ENCODE peak calls at places on chromosome 2, in ten cellular contexts. L is GM23338, S is PC-9, T is MM.1S, C is OCI-LY7, I is GM23248, V is neuronal stem cell, D is IMR-90, X is astrocyte, N is DND-41. U is an unnamed sample.

GRCh38 chr2:71788186-71788525 is 334.8 kb downstream of the DYSF start:
- DNase-seq in L (no peak), S (no peak), T (no peak), C (no peak), I (no peak), V (no peak), D (no peak), X (no peak), N (no peak), U (peak; percentile 47)

GRCh38 chr2:174035981-174036742 is 71.0 kb upstream of the SP3 start:
- DNase-seq in L (peak; percentile 64), S (peak; percentile 30), T (no peak), C (no peak), I (peak; percentile 92), V (no peak), D (peak; percentile 11), X (peak; percentile 37), N (no peak), U (no peak)

GRCh38 chr2:171723724-171724683 is 36.7 kb downstream of the DYNC1I2 start:
- DNase-seq in L (peak; percentile 54), S (no peak), T (no peak), C (no peak), I (no peak), V (peak; percentile 26), D (peak; percentile 79), X (peak; percentile 36), N (no peak), U (no peak)

GRCh38 chr2:230018153-230018552 is 50.6 kb downstream of the SLC16A14 start:
- DNase-seq in L (no peak), S (no peak), T (no peak), C (no peak), I (peak; percentile 81), V (no peak), D (peak; percentile 91), X (peak; percentile 49), N (no peak), U (no peak)

GRCh38 chr2:62038980-62039771 is 133.7 kb downstream of the COMMD1 start:
- DNase-seq in L (no peak), S (no peak), T (peak; percentile 78), C (peak; percentile 94), I (peak; percentile 50), V (no peak), D (peak; percentile 55), X (peak; percentile 67), N (peak; percentile 69), U (no peak)

GRCh38 chr2:200985806-200986205 is 22.3 kb upstream of the ORC2 start:
- DNase-seq in L (no peak), S (no peak), T (no peak), C (no peak), I (peak; percentile 41), V (no peak), D (peak; percentile 84), X (peak; percentile 88), N (no peak), U (no peak)

GRCh38 chr2:241410739-241411176 is 54.7 kb downstream of the FARP2 start:
- DNase-seq in L (no peak), S (no peak), T (no peak), C (no peak), I (peak; percentile 13), V (no peak), D (peak; percentile 87), X (peak; percentile 70), N (no peak), U (no peak)

GRCh38 chr2:197515277-197515797 is 529 bp upstream of the MOB4 start:
- DNase-seq in L (no peak), S (no peak), T (peak; percentile 78), C (peak; percentile 89), I (no peak), V (peak; percentile 6), D (peak; percentile 31), X (peak; percentile 10), N (no peak), U (peak; percentile 3)

GRCh38 chr2:186345745-186346144 is 140.3 kb upstream of the ZC3H15 start:
- DNase-seq in L (no peak), S (no peak), T (peak; percentile 30), C (no peak), I (no peak), V (no peak), D (no peak), X (no peak), N (no peak), U (no peak)

GRCh38 chr2:229230911-229231310 is 40.2 kb downstream of the PID1 start:
- DNase-seq in L (no peak), S (no peak), T (no peak), C (no peak), I (no peak), V (no peak), D (no peak), X (no peak), N (no peak), U (no peak)

DNA sequence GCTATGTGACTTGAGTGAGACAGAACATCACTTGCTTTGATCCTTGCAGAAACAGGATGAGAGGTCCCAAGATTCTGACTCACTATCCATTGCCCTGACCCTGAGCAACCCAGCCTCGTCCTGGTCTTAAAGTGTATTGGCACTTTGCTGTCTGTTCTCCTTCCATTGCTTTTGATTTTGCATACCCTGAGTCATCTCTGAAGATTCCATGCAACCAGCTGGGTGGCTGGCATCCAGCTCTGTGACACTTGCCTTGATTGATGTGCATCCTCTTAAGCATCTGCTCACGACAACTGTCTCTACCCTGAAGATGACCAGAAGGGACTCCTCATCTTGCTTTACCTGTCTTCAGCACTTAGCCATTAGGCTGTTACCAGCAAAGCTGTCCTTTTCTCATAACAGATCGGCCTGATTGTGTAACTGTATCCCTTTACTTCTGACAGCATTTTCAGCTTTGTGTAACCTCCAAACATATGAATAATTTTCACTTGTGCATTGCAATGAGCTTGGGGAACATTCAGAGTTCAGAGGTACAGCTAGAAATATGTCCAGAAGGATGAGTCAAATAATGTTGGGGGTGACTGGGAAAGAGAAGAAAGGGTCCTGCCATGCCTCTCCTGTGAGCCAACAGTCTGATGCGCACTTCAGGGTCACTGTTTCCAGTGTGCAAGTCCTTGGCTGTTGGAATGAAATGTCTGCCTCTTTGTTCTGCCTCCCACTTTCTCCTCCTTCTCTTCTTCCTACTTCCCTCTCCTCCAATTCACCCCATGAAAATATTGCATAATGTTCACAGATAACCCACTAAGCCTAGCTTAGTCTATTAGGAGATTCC is 249.7 kb upstream of the OSR1 start:
- DNase-seq in L (no peak), S (peak; percentile 23), T (no peak), C (no peak), I (peak; percentile 89), V (no peak), D (peak; percentile 93), X (peak; percentile 87), N (no peak), U (no peak)
- H2AFZ ChIP-seq in L (no peak overlapping the region), S (no peak overlapping the region), T (no peak overlapping the region), C (no peak overlapping the region), I (no peak overlapping the region), V (no peak overlapping the region), D (peak overlapping the region; percentile 70), X (no peak overlapping the region), N (no peak overlapping the region), U (no peak overlapping the region)

DNA sequence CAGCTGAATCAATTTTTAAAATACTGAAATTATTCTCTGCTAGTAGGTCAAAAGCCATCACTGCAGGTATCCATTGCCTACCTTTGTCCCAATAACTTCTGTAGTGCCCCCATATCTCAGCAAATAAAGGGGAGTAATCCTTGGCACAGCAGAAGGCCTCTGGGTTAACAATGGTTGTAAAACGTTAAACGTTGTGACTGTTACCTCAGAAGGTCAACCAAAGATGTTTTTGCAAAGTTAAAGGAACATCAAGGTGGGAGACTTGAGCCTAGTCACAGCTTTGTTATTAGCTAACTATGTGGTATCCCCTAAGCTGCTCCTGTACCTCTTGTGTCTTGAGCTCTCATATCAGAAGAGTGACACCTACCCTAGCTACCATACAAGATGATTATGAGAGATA is 60.5 kb downstream of the COX7A2L start:
- DNase-seq in L (no peak), S (no peak), T (no peak), C (no peak), I (no peak), V (no peak), D (no peak), X (no peak), N (no peak), U (no peak)
- H3K36me3 ChIP-seq in L (peaks cover 16% of the 10 kb centered on the region), S (peaks cover 31% of the 10 kb centered on the region), T (peaks cover 1% of the 10 kb centered on the region), C (peaks cover 52% of the 10 kb centered on the region), I (peaks cover 23% of the 10 kb centered on the region), V (peaks cover 95% of the 10 kb centered on the region), D (peaks cover 24% of the 10 kb centered on the region), X (peaks cover 5% of the 10 kb centered on the region), N (peaks cover 54% of the 10 kb centered on the region), U (no peaks in the 10 kb centered on the region)

GRCh38 chr2:16106619-16107018 is 166.3 kb downstream of the MYCN start:
- DNase-seq in L (no peak), S (no peak), T (no peak), C (no peak), I (no peak), V (no peak), D (no peak), X (no peak), N (no peak), U (no peak)

GRCh38 chr2:16104345-16105177 is 164.2 kb downstream of the MYCN start:
- DNase-seq in L (peak; percentile 76), S (no peak), T (no peak), C (no peak), I (no peak), V (no peak), D (no peak), X (no peak), N (no peak), U (peak; percentile 42)

GRCh38 chr2:16103614-16104344 is 163.4 kb downstream of the MYCN start:
- DNase-seq in L (peak; percentile 76), S (no peak), T (no peak), C (no peak), I (no peak), V (no peak), D (no peak), X (no peak), N (no peak), U (no peak)

GRCh38 chr2:16105664-16106281 is 165.4 kb downstream of the MYCN start:
- DNase-seq in L (peak; percentile 97), S (no peak), T (no peak), C (no peak), I (no peak), V (no peak), D (no peak), X (no peak), N (no peak), U (peak; percentile 70)

GRCh38 chr2:16105178-16105663 is 164.9 kb downstream of the MYCN start:
- DNase-seq in L (no peak), S (no peak), T (no peak), C (no peak), I (no peak), V (no peak), D (no peak), X (no peak), N (no peak), U (no peak)
- H2AFZ ChIP-seq in L (no peak overlapping the region), S (no peak overlapping the region), T (no peak overlapping the region), C (no peak overlapping the region), I (no peak overlapping the region), V (peak overlapping the region; percentile 4), D (no peak overlapping the region), X (no peak overlapping the region), N (no peak overlapping the region), U (peak overlapping the region; percentile 44)

DNA sequence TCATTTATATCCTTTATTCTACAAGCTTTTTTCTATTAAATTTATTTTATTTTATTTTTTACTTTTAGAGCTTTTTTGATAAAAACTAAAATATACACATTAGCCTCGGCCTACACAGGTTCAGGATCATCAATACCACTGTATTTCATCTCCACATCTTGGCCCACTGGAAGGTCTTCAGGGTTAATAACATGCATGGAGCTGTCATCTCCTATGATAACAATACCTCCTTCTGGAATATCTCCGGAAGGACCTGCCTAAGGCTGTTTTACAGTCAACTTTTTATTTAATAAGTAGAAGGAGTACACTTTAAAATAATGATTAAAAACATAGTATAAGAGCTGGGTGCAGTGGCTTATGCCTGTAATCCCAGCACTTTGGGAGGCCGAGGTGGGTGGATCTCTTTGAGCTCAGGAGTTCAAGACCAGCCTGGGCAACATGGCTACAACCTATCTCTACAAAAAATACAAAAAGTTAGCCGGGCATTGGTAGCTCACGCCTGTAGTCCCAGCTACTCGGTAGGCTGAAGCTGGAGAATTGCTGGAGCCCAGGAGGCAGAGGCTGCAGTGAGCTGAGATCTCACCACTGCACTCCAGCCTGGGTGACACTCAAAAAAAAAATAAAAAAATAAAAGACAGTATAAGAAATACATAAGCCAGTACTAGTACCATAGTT is 15.7 kb upstream of the DGUOK start:
- DNase-seq in L (no peak), S (no peak), T (no peak), C (no peak), I (no peak), V (no peak), D (no peak), X (no peak), N (no peak), U (no peak)
- H3K36me3 ChIP-seq in L (no peaks in the 10 kb centered on the region), S (no peaks in the 10 kb centered on the region), T (no peaks in the 10 kb centered on the region), C (no peaks in the 10 kb centered on the region), I (no peaks in the 10 kb centered on the region), V (no peaks in the 10 kb centered on the region), D (peaks cover 65% of the 10 kb centered on the region), X (peaks cover 6% of the 10 kb centered on the region), N (no peaks in the 10 kb centered on the region), U (no peaks in the 10 kb centered on the region)

U was measured in hepatocyte.